ENCODE peak calls at places on chromosomes 12 and 14, in seven cellular contexts. A, K, S, G, D, T and O are unnamed samples.

GRCh38 chr12:109497675-109498074 is 20.2 kb downstream of the UBE3B start:
- DNase-seq in A (no peak), D (no peak), T (no peak), S (peak), G (no peak), K (no peak), O (no peak)

GRCh38 chr12:12024958-12025682 is 45.6 kb upstream of the BCL2L14 start:
- DNase-seq in G (no peak), K (no peak), T (no peak), D (peak), A (no peak), S (no peak), O (no peak)

GRCh38 chr14:23725980-23726746 is 90.0 kb downstream of the DHRS2 start:
- DNase-seq in K (no peak), A (peak), D (no peak), G (no peak), T (no peak), S (no peak), O (no peak)

GRCh38 chr14:72736791-72737559 is 156.9 kb downstream of the DPF3 start:
- DNase-seq in A (no peak), K (no peak), G (no peak), T (peak), S (no peak), D (no peak), O (no peak)

GRCh38 chr12:55392032-55392795 is 8.1 kb upstream of the OR6C65 start:
- DNase-seq in G (no peak), T (no peak), D (no peak), A (no peak), K (no peak), S (no peak), O (no peak)

GRCh38 chr12:53820503-53820902 is 68.7 kb upstream of the CISTR start:
- DNase-seq in A (no peak), T (no peak), D (no peak), K (no peak), S (peak), G (no peak), O (peak)

GRCh38 chr12:40829738-40830144 is 137.5 kb downstream of the CNTN1 start:
- DNase-seq in K (no peak), G (no peak), A (no peak), S (peak), T (no peak), D (no peak), O (no peak)

GRCh38 chr14:89641495-89642162 is 224.6 kb upstream of the FOXN3 start:
- DNase-seq in S (no peak), D (peak), T (no peak), K (no peak), G (no peak), A (no peak), O (peak)

GRCh38 chr14:89621009-89621421 is 204.0 kb upstream of the FOXN3 start:
- DNase-seq in A (no peak), G (no peak), T (no peak), S (no peak), K (no peak), D (peak), O (no peak)

GRCh38 chr12:111635524-111635923 is 36.4 kb upstream of the ATXN2 start:
- DNase-seq in A (peak), S (no peak), D (no peak), T (no peak), K (no peak), G (no peak), O (no peak)

GRCh38 chr12:13537623-13538022 is 341.1 kb downstream of the EMP1 start:
- DNase-seq in T (no peak), D (peak), G (no peak), K (no peak), A (no peak), S (no peak), O (no peak)

GRCh38 chr14:70237710-70238109 is 49.0 kb upstream of the SLC8A3 start:
- DNase-seq in G (no peak), K (no peak), A (no peak), D (no peak), T (no peak), S (no peak), O (no peak)

GRCh38 chr14:56795284-56795622 is 15.0 kb downstream of the OTX2 start:
- DNase-seq in K (no peak), A (no peak), G (no peak), S (no peak), D (no peak), T (no peak), O (no peak)

GRCh38 chr12:116319316-116319715 is 41.8 kb upstream of the MED13L start:
- DNase-seq in A (no peak), D (no peak), K (no peak), T (no peak), G (no peak), S (no peak), O (no peak)

GRCh38 chr14:62179367-62180018 is 417.3 kb downstream of the SNAPC1 start:
- DNase-seq in T (no peak), D (peak), A (no peak), K (peak), G (peak), S (peak), O (peak)

GRCh38 chr12:30067156-30067555 is 283.4 kb upstream of the TMTC1 start:
- DNase-seq in D (no peak), T (no peak), G (no peak), A (no peak), S (peak), K (no peak), O (no peak)

GRCh38 chr14:51430600-51430999 is 190.6 kb downstream of the TMX1 start:
- DNase-seq in T (no peak), D (no peak), A (no peak), G (no peak), S (no peak), K (peak), O (no peak)

GRCh38 chr12:64950899-64951298 is 126.5 kb downstream of the TBC1D30 start:
- DNase-seq in T (no peak), S (no peak), K (no peak), D (no peak), G (no peak), A (no peak), O (no peak)

GRCh38 chr12:20142295-20142694 is 226.0 kb upstream of the PDE3A start:
- DNase-seq in A (no peak), S (no peak), T (no peak), D (no peak), G (no peak), K (no peak), O (no peak)

GRCh38 chr12:93879476-93880376 is 202.6 kb downstream of the CRADD start:
- DNase-seq in K (no peak), D (no peak), S (no peak), G (no peak), A (no peak), T (no peak), O (no peak)

GRCh38 chr12:120468271-120468845 is 1.2 kb downstream of the SRSF9 start:
- DNase-seq in K (no peak), A (no peak), G (peak), D (peak), S (peak), T (no peak), O (peak)

GRCh38 chr12:117847371-117847770 is 121.4 kb downstream of the KSR2 start:
- DNase-seq in T (no peak), S (no peak), G (no peak), A (no peak), K (no peak), D (no peak), O (no peak)

GRCh38 chr12:121391619-121392324 is 8.1 kb upstream of the RNF34 start:
- DNase-seq in A (no peak), K (no peak), G (peak), D (peak), T (no peak), S (no peak), O (no peak)

GRCh38 chr12:104049278-104050257 is at the start of gene GLT8D2:
- DNase-seq in K (no peak), T (no peak), D (no peak), S (peak), G (peak), A (peak), O (no peak)

GRCh38 chr12:49093746-49094103 is 876 bp downstream of the DHH start:
- DNase-seq in K (no peak), S (no peak), D (no peak), G (no peak), T (no peak), A (no peak), O (no peak)

GRCh38 chr12:57479376-57480115 is at the start of gene ARHGAP9:
- DNase-seq in A (no peak), S (no peak), G (no peak), T (no peak), D (peak), K (no peak), O (no peak)

GRCh38 chr14:101350021-101350420 is 211.3 kb upstream of the DIO3 start:
- DNase-seq in S (no peak), T (no peak), A (peak), K (no peak), G (no peak), D (no peak), O (no peak)

GRCh38 chr12:93847517-93848452 is 170.6 kb downstream of the CRADD start:
- DNase-seq in T (no peak), A (no peak), S (no peak), K (no peak), D (peak), G (no peak), O (no peak)